ENCODE peak calls at places on chromosomes 7 and 10, in seven cellular contexts. One of them, this sample, is unnamed.

GRCh38 chr7:89028319-89028718 is 232.8 kb upstream of the TEX47 start:
- DNase-seq in BJ: no peak
- DNase-seq in cardiac muscle cell: no peak
- DNase-seq in bronchial epithelial cell: no peak
- DNase-seq in lower lobe of right lung: no peak
- DNase-seq in WERI-Rb-1: no peak
- DNase-seq in fibroblast of mammary gland: no peak
- DNase-seq in this sample: no peak

GRCh38 chr7:155811895-155812761 is at the start of gene SHH:
- DNase-seq in BJ: no peak
- DNase-seq in cardiac muscle cell: no peak
- DNase-seq in bronchial epithelial cell: no peak
- DNase-seq in lower lobe of right lung: peak
- DNase-seq in WERI-Rb-1: no peak
- DNase-seq in fibroblast of mammary gland: no peak
- DNase-seq in this sample: no peak

GRCh38 chr7:42192851-42193456 is 44.1 kb downstream of the GLI3 start:
- DNase-seq in BJ: no peak
- DNase-seq in cardiac muscle cell: peak
- DNase-seq in bronchial epithelial cell: peak
- DNase-seq in lower lobe of right lung: no peak
- DNase-seq in WERI-Rb-1: no peak
- DNase-seq in fibroblast of mammary gland: no peak
- DNase-seq in this sample: peak

GRCh38 chr7:103521917-103522316 is 75.9 kb upstream of the SLC26A5 start:
- DNase-seq in BJ: no peak
- DNase-seq in cardiac muscle cell: no peak
- DNase-seq in bronchial epithelial cell: no peak
- DNase-seq in lower lobe of right lung: no peak
- DNase-seq in WERI-Rb-1: no peak
- DNase-seq in fibroblast of mammary gland: no peak
- DNase-seq in this sample: no peak

GRCh38 chr7:157309990-157310668 is 26.7 kb upstream of the DNAJB6 start:
- DNase-seq in BJ: peak
- DNase-seq in cardiac muscle cell: no peak
- DNase-seq in bronchial epithelial cell: peak
- DNase-seq in lower lobe of right lung: no peak
- DNase-seq in WERI-Rb-1: no peak
- DNase-seq in fibroblast of mammary gland: peak
- DNase-seq in this sample: peak

GRCh38 chr7:39248693-39249090 is 271.0 kb downstream of the POU6F2 start:
- DNase-seq in BJ: no peak
- DNase-seq in cardiac muscle cell: no peak
- DNase-seq in bronchial epithelial cell: no peak
- DNase-seq in lower lobe of right lung: no peak
- DNase-seq in WERI-Rb-1: no peak
- DNase-seq in fibroblast of mammary gland: no peak
- DNase-seq in this sample: no peak

GRCh38 chr10:23955456-23955855 is 253.5 kb upstream of the KIAA1217 start:
- DNase-seq in BJ: no peak
- DNase-seq in cardiac muscle cell: no peak
- DNase-seq in bronchial epithelial cell: no peak
- DNase-seq in lower lobe of right lung: no peak
- DNase-seq in WERI-Rb-1: no peak
- DNase-seq in fibroblast of mammary gland: no peak
- DNase-seq in this sample: no peak

GRCh38 chr7:118029881-118030422 is 154.0 kb upstream of the LSM8 start:
- DNase-seq in BJ: no peak
- DNase-seq in cardiac muscle cell: no peak
- DNase-seq in bronchial epithelial cell: no peak
- DNase-seq in lower lobe of right lung: no peak
- DNase-seq in WERI-Rb-1: no peak
- DNase-seq in fibroblast of mammary gland: no peak
- DNase-seq in this sample: no peak

GRCh38 chr10:48516878-48517277 is 88.0 kb downstream of the ARHGAP22 start:
- DNase-seq in BJ: no peak
- DNase-seq in cardiac muscle cell: no peak
- DNase-seq in bronchial epithelial cell: no peak
- DNase-seq in lower lobe of right lung: no peak
- DNase-seq in WERI-Rb-1: no peak
- DNase-seq in fibroblast of mammary gland: no peak
- DNase-seq in this sample: no peak

GRCh38 chr7:55255501-55256445 is 109.4 kb upstream of the LANCL2 start:
- DNase-seq in BJ: no peak
- DNase-seq in cardiac muscle cell: peak
- DNase-seq in bronchial epithelial cell: peak
- DNase-seq in lower lobe of right lung: peak
- DNase-seq in WERI-Rb-1: peak
- DNase-seq in fibroblast of mammary gland: peak
- DNase-seq in this sample: peak

GRCh38 chr10:46520941-46521340 is 35.5 kb downstream of the GPRIN2 start:
- DNase-seq in BJ: no peak
- DNase-seq in cardiac muscle cell: no peak
- DNase-seq in bronchial epithelial cell: peak
- DNase-seq in lower lobe of right lung: peak
- DNase-seq in WERI-Rb-1: peak
- DNase-seq in fibroblast of mammary gland: peak
- DNase-seq in this sample: peak

GRCh38 chr10:78915331-78915626 is 153.5 kb upstream of the ZMIZ1 start:
- DNase-seq in BJ: no peak
- DNase-seq in cardiac muscle cell: no peak
- DNase-seq in bronchial epithelial cell: no peak
- DNase-seq in lower lobe of right lung: no peak
- DNase-seq in WERI-Rb-1: no peak
- DNase-seq in fibroblast of mammary gland: no peak
- DNase-seq in this sample: no peak

GRCh38 chr7:81002471-81002870 is 83.6 kb upstream of the SEMA3C start:
- DNase-seq in BJ: no peak
- DNase-seq in cardiac muscle cell: no peak
- DNase-seq in bronchial epithelial cell: no peak
- DNase-seq in lower lobe of right lung: no peak
- DNase-seq in WERI-Rb-1: no peak
- DNase-seq in fibroblast of mammary gland: no peak
- DNase-seq in this sample: no peak

GRCh38 chr7:127392182-127392565 is 334 bp downstream of the ZNF800 start:
- DNase-seq in BJ: no peak
- DNase-seq in cardiac muscle cell: peak
- DNase-seq in bronchial epithelial cell: no peak
- DNase-seq in lower lobe of right lung: peak
- DNase-seq in WERI-Rb-1: peak
- DNase-seq in fibroblast of mammary gland: peak
- DNase-seq in this sample: peak

GRCh38 chr7:120272261-120272895 is 597 bp upstream of the KCND2 start:
- DNase-seq in BJ: no peak
- DNase-seq in cardiac muscle cell: peak
- DNase-seq in bronchial epithelial cell: peak
- DNase-seq in lower lobe of right lung: no peak
- DNase-seq in WERI-Rb-1: peak
- DNase-seq in fibroblast of mammary gland: peak
- DNase-seq in this sample: peak

GRCh38 chr10:22737587-22737986 is 23.2 kb upstream of the PIP4K2A start:
- DNase-seq in BJ: no peak
- DNase-seq in cardiac muscle cell: no peak
- DNase-seq in bronchial epithelial cell: peak
- DNase-seq in lower lobe of right lung: no peak
- DNase-seq in WERI-Rb-1: no peak
- DNase-seq in fibroblast of mammary gland: peak
- DNase-seq in this sample: peak

DNA sequence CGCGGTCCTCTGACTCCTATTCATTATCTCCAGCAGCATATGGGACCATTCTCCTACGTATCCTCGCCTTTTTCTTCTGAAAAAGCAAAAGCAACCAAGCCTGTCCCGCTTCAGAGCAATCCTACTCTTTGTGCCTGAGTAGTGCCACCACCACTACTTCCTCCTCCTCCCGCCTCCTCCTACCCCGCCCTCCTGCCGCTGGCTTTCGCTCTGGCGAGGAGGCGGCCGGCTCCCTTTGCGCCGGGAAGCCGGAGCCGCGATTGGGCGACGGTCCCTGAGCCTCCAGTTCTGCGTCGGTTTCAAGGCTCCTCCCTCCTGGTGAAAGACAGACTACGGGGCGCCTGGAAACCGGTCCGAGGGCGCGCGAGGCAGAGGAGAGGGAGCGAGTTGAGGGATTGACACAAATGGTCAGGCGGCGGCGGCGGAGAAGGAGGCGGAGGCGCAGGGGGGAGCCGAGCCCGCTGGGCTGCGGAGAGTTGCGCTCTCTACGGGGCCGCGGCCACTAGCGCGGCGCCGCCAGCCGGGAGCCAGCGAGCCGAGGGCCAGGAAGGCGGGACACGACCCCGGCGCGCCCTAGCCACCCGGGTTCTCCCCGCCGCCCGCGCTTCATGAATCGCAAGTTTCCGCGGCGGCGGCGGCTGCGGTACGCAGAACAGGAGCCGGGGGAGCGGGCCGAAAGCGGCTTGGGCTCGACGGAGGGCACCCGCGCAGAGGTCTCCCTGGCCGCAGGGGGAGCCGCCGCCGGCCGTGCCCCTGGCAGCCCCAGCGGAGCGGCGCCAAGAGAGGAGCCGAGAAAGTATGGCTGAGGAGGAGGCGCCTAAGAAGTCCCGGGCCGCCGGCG is at the start of gene FZD1:
- DNase-seq in BJ: peak
- DNase-seq in cardiac muscle cell: peak
- DNase-seq in bronchial epithelial cell: peak
- DNase-seq in lower lobe of right lung: peak
- DNase-seq in WERI-Rb-1: peak
- DNase-seq in fibroblast of mammary gland: peak
- DNase-seq in this sample: peak
- TF ChIP-seq CTCF in BJ: no peak
- TF ChIP-seq CTCF in cardiac muscle cell: no peak
- TF ChIP-seq CTCF in bronchial epithelial cell: no peak
- TF ChIP-seq CTCF in lower lobe of right lung: no peak
- TF ChIP-seq CTCF in WERI-Rb-1: no peak
- TF ChIP-seq CTCF in fibroblast of mammary gland: no peak
- TF ChIP-seq CTCF in this sample: no peak

GRCh38 chr7:50329775-50330174 is 25.3 kb downstream of the IKZF1 start:
- DNase-seq in BJ: no peak
- DNase-seq in cardiac muscle cell: no peak
- DNase-seq in bronchial epithelial cell: no peak
- DNase-seq in lower lobe of right lung: no peak
- DNase-seq in WERI-Rb-1: no peak
- DNase-seq in fibroblast of mammary gland: no peak
- DNase-seq in this sample: no peak

GRCh38 chr7:50330254-50330653 is 25.7 kb downstream of the IKZF1 start:
- DNase-seq in BJ: no peak
- DNase-seq in cardiac muscle cell: no peak
- DNase-seq in bronchial epithelial cell: no peak
- DNase-seq in lower lobe of right lung: no peak
- DNase-seq in WERI-Rb-1: no peak
- DNase-seq in fibroblast of mammary gland: no peak
- DNase-seq in this sample: no peak

GRCh38 chr7:50330701-50331100 is 26.2 kb downstream of the IKZF1 start:
- DNase-seq in BJ: no peak
- DNase-seq in cardiac muscle cell: no peak
- DNase-seq in bronchial epithelial cell: peak
- DNase-seq in lower lobe of right lung: no peak
- DNase-seq in WERI-Rb-1: no peak
- DNase-seq in fibroblast of mammary gland: no peak
- DNase-seq in this sample: no peak

GRCh38 chr7:50324113-50324512 is 19.6 kb downstream of the IKZF1 start:
- DNase-seq in BJ: no peak
- DNase-seq in cardiac muscle cell: no peak
- DNase-seq in bronchial epithelial cell: no peak
- DNase-seq in lower lobe of right lung: no peak
- DNase-seq in WERI-Rb-1: no peak
- DNase-seq in fibroblast of mammary gland: no peak
- DNase-seq in this sample: no peak

GRCh38 chr7:50327443-50327842 is 22.9 kb downstream of the IKZF1 start:
- DNase-seq in BJ: no peak
- DNase-seq in cardiac muscle cell: no peak
- DNase-seq in bronchial epithelial cell: no peak
- DNase-seq in lower lobe of right lung: no peak
- DNase-seq in WERI-Rb-1: no peak
- DNase-seq in fibroblast of mammary gland: no peak
- DNase-seq in this sample: no peak
- H3K4me3 ChIP-seq in BJ: no peak
- H3K4me3 ChIP-seq in cardiac muscle cell: no peak
- H3K4me3 ChIP-seq in bronchial epithelial cell: no peak
- H3K4me3 ChIP-seq in lower lobe of right lung: no peak
- H3K4me3 ChIP-seq in WERI-Rb-1: no peak
- H3K4me3 ChIP-seq in fibroblast of mammary gland: no peak
- H3K4me3 ChIP-seq in this sample: no peak

GRCh38 chr10:68230268-68230667 is 1.6 kb downstream of the ATOH7 start:
- DNase-seq in BJ: no peak
- DNase-seq in cardiac muscle cell: no peak
- DNase-seq in bronchial epithelial cell: no peak
- DNase-seq in lower lobe of right lung: no peak
- DNase-seq in WERI-Rb-1: no peak
- DNase-seq in fibroblast of mammary gland: no peak
- DNase-seq in this sample: no peak

GRCh38 chr10:68235111-68235510 is 3.2 kb upstream of the ATOH7 start:
- DNase-seq in BJ: no peak
- DNase-seq in cardiac muscle cell: no peak
- DNase-seq in bronchial epithelial cell: peak
- DNase-seq in lower lobe of right lung: no peak
- DNase-seq in WERI-Rb-1: no peak
- DNase-seq in fibroblast of mammary gland: no peak
- DNase-seq in this sample: no peak

GRCh38 chr10:68231916-68232315 is at the start of gene ATOH7:
- DNase-seq in BJ: no peak
- DNase-seq in cardiac muscle cell: peak
- DNase-seq in bronchial epithelial cell: no peak
- DNase-seq in lower lobe of right lung: no peak
- DNase-seq in WERI-Rb-1: peak
- DNase-seq in fibroblast of mammary gland: no peak
- DNase-seq in this sample: no peak

GRCh38 chr10:68233045-68233444 is 1.1 kb upstream of the ATOH7 start:
- DNase-seq in BJ: no peak
- DNase-seq in cardiac muscle cell: no peak
- DNase-seq in bronchial epithelial cell: no peak
- DNase-seq in lower lobe of right lung: no peak
- DNase-seq in WERI-Rb-1: no peak
- DNase-seq in fibroblast of mammary gland: no peak
- DNase-seq in this sample: no peak

GRCh38 chr10:68231106-68231901 is 609 bp downstream of the ATOH7 start:
- DNase-seq in BJ: no peak
- DNase-seq in cardiac muscle cell: peak
- DNase-seq in bronchial epithelial cell: peak
- DNase-seq in lower lobe of right lung: peak
- DNase-seq in WERI-Rb-1: peak
- DNase-seq in fibroblast of mammary gland: peak
- DNase-seq in this sample: peak
- TF ChIP-seq CTCF in BJ: peak
- TF ChIP-seq CTCF in cardiac muscle cell: peak
- TF ChIP-seq CTCF in bronchial epithelial cell: peak
- TF ChIP-seq CTCF in lower lobe of right lung: no peak
- TF ChIP-seq CTCF in WERI-Rb-1: peak
- TF ChIP-seq CTCF in fibroblast of mammary gland: peak
- TF ChIP-seq CTCF in this sample: peak

DNA sequence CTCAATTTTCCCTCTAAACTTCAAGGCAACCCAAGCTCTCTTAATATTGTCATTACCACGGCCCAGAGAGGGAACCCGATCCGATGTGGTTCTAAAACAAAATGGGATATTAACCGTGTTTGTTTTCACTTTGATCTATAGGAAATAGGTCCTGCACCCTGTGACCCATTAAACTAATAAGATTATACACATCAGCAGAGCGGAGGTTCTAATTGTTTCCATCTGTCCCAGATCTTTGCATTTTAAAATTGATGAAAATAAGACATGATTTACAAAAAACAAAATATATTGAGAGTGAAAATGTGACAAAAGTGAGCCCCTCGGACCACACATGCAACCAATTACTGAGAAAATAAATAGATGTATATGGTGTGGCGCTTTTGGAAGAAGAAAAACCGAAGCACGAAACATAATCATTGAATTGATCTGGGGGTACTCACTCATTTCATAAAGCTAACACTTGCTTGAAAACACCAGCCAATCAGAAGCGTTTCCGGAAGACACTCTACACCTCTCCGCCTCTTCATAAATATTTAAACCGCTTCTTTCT is 290.2 kb upstream of the NFE2L3 start:
- DNase-seq in BJ: no peak
- DNase-seq in cardiac muscle cell: no peak
- DNase-seq in bronchial epithelial cell: no peak
- DNase-seq in lower lobe of right lung: no peak
- DNase-seq in WERI-Rb-1: no peak
- DNase-seq in fibroblast of mammary gland: no peak
- DNase-seq in this sample: no peak
- H3K4me3 ChIP-seq in BJ: peak
- H3K4me3 ChIP-seq in cardiac muscle cell: peak
- H3K4me3 ChIP-seq in bronchial epithelial cell: peak
- H3K4me3 ChIP-seq in lower lobe of right lung: no peak
- H3K4me3 ChIP-seq in WERI-Rb-1: peak
- H3K4me3 ChIP-seq in fibroblast of mammary gland: peak
- H3K4me3 ChIP-seq in this sample: peak